ENCODE peak calls at places on chromosome 4, in five cellular contexts. Y is sigmoid colon, Z is H1, F is ovary, L is A549. M is an unnamed sample.

GRCh38 chr4:183658362-183659028 is 490 bp downstream of the RWDD4 start:
- DNase-seq in Y (peak; percentile 67), L (peak; percentile 5), F (peak; percentile 35), Z (peak; percentile 67), M (no peak)

GRCh38 chr4:23814606-23815005 is 75.2 kb downstream of the PPARGC1A start:
- DNase-seq in L (no peak), F (no peak), Y (no peak), Z (no peak), M (no peak)

GRCh38 chr4:148007789-148008188 is 275.9 kb downstream of the ARHGAP10 start:
- DNase-seq in L (peak; percentile 2), Z (no peak), F (no peak), Y (no peak), M (no peak)

GRCh38 chr4:54986095-54986846 is 139.1 kb downstream of the KDR start:
- DNase-seq in Z (peak; percentile 56), L (no peak), F (no peak), Y (no peak), M (no peak)

GRCh38 chr4:52823478-52824092 is 38.5 kb upstream of the RASL11B start:
- DNase-seq in Z (no peak), Y (no peak), L (no peak), F (no peak), M (no peak)

GRCh38 chr4:120685756-120686278 is 236.7 kb downstream of the PRDM5 start:
- DNase-seq in Y (no peak), Z (no peak), L (no peak), F (no peak), M (no peak)

GRCh38 chr4:143773998-143774898 is 73.8 kb upstream of the FREM3 start:
- DNase-seq in Z (peak; percentile 72), Y (no peak), L (peak; percentile 66), F (no peak), M (no peak)

GRCh38 chr4:664713-665231 is 9.3 kb downstream of the ATP5ME start:
- DNase-seq in L (no peak), Z (no peak), Y (peak; percentile 58), F (peak; percentile 14), M (no peak)

GRCh38 chr4:8666581-8666980 is 74.0 kb downstream of the CPZ start:
- DNase-seq in Y (peak; percentile 26), F (no peak), Z (no peak), L (no peak), M (no peak)

GRCh38 chr4:37157403-37158167 is 87.0 kb upstream of the NWD2 start:
- DNase-seq in Y (no peak), L (no peak), F (no peak), Z (no peak), M (no peak)

GRCh38 chr4:17584502-17585213 is 7.7 kb downstream of the LAP3 start:
- DNase-seq in L (no peak), Z (no peak), F (no peak), Y (no peak), M (no peak)

GRCh38 chr4:17587094-17587822 is 10.3 kb downstream of the LAP3 start:
- DNase-seq in Y (no peak), Z (no peak), F (no peak), L (no peak), M (no peak)

GRCh38 chr4:17589355-17589754 is 12.4 kb downstream of the LAP3 start:
- DNase-seq in L (no peak), Z (no peak), F (no peak), Y (no peak), M (no peak)

GRCh38 chr4:17580969-17581368 is 4.0 kb downstream of the LAP3 start:
- DNase-seq in F (no peak), Y (no peak), L (no peak), Z (no peak), M (no peak)

GRCh38 chr4:17583944-17584343 is 6.9 kb downstream of the LAP3 start:
- DNase-seq in Y (no peak), L (no peak), Z (no peak), F (no peak), M (no peak)
- TF ChIP-seq POLR2A in Y (no peak), L (no peak), Z (no peak), F (no peak), M (no peak)

DNA sequence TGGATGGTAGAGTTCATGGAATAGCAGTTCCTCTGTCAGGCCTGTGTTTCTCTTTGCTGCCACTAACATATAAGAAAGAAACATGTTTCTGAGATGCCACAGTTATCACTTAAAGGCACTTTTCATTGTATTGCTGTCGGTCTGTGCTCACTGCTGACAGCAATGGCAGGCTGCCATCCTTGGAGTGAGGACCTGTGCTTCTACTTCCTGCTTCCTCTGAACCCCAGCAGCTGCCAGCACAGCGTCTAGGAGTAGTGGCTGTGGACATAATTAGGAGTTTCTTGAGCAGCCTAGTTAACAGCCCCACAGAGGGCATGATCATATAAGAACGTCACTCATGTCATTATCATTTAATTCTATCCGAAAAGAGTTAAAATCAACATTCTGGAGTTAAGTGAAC is 30.5 kb downstream of the F11 start:
- DNase-seq in Y (no peak), L (no peak), Z (no peak), F (no peak), M (no peak)
- TF ChIP-seq EP300 in Y (no peak), L (no peak), Z (no peak), F (no peak), M (no peak)

DNA sequence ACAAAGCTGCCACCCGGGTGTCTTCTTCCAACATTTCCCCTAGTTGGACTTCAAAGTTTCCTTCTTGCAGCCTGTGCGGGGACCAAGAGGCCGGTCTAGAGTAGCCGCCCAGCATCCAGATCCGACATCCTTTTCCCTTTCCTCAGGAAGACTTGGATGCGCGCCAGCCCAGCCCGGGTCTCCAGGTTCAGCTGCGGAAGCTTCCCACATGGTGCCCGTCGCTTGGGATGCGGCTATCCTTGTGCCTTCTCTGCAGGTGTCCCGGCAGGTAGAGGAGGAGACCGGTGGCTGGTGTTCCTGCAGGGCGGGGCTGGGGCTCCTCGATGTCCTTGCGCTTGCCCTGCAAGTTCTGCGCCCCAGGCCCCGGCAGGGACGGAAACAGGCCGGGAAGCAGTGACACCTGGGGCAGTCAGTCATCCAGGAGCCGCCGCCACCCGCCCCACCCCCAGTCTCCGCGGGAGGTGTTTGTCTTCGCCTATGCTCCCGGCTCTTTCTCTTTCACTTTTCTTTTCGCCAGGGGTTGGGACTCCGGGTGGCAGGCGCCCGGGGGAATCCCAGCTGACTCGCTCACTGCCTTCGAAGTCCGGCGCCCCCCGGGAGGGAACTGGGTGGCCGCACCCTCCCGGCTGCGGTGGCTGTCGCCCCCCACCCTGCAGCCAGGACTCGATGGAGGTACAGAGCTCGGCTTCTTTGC is at the start of gene IL15:
- DNase-seq in L (peak; percentile 66), Z (peak; percentile 79), F (peak; percentile 41), Y (peak; percentile 79), M (peak; percentile 82)
- TF ChIP-seq POLR2A in L (no peak), Z (no peak), F (no peak), Y (no peak), M (no peak)

GRCh38 chr4:84750956-84751275 is 168.0 kb downstream of the CDS1 start:
- DNase-seq in Y (no peak), F (no peak), L (no peak), Z (no peak), M (no peak)
- TF ChIP-seq EP300 in Y (no peak), F (no peak), L (no peak), Z (no peak), M (no peak)

GRCh38 chr4:94452476-94453300 is 946 bp downstream of the PDLIM5 start:
- DNase-seq in F (peak; percentile 79), L (peak; percentile 76), Z (peak; percentile 69), Y (peak; percentile 96), M (peak; percentile 93)
- TF ChIP-seq POLR2A in F (no peak), L (no peak), Z (no peak), Y (peak; percentile 88), M (no peak)

DNA sequence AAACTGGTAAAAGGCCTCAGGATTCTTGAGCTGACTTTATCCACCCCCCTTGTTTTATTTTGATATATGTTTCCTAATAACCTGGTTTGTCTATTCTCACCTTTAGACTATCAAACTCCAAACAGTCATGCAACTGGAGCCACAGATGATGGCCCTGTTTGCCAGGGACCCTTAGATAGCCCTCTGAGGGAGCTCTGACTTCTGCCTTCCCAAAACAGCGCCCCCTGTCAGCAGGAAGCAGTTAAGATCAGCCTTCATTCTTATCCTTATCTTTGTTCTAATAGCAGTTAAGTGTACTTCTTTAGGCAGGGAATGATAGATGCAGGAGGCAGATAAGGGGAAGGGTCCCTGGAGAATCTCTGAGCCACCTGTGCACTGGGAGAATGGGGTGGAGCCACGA is 27.5 kb upstream of the CXCL13 start:
- DNase-seq in F (no peak), Z (no peak), Y (no peak), L (no peak), M (no peak)
- TF ChIP-seq EP300 in F (no peak), Z (no peak), Y (no peak), L (no peak), M (no peak)

DNA sequence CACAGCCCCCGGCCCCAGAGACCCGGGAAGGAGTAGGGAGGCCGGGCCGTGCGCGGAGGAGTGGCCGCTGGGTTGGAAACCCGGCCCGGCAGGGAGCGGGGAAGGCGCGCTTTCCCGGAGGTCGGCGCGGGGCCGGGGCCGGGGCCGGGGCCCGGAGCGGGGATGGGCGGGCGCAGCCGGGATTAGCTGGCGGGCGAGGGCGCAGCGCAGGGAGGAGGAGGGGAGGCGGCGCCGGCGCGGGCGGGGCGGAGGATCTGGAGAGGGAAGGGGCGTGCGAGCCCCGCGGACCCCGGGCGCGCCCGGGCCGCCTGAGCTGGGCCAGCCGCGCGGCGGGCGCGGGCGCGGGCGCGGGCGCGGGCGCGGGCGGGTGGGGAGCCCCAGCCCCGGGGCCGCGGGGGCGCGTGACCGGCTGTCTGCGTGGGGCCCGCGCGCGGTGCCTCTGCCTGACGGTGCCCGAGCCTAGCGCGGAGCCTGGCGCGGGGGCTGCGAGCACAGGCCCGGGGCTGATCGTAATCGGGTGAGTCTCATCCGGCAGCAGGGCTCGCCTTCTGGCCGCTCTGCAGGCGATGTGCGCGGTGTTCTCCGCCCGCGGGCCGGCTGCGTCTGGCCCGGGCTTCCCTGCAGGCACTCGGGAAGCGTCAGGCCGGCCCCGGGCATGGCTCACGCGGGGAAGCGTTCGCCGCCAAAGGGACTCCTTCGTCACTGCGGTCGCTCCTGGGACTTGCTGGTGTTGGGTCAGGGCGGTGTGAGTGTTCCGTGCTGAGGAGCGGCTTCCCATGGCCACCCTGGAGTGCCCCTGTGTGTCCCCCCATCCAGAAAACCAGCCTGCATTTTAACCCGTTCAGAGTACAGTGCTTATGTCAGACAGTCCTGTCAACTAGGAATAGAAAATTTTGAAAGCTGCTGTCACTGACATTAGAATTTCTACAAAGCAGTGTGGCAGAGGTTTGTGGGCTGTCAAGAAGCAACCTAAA is 40.4 kb downstream of the FAM149A start:
- DNase-seq in Y (peak; percentile 79), Z (peak; percentile 82), L (peak; percentile 26), F (peak; percentile 65), M (peak; percentile 75)
- TF ChIP-seq POLR2A in Y (no peak), Z (no peak), L (no peak), F (no peak), M (no peak)